ENCODE peak calls at places on chromosomes 16 and 17, in nine cellular contexts. U is AG10803, A is ascending aorta, Q is astrocyte of the spinal cord, Z is adrenal gland, C is foreskin fibroblast, B is right atrium auricular region, E is A549, K is sigmoid colon. X is an unnamed sample.

GRCh38 chr16:70162041-70162451 is 11.5 kb upstream of the CLEC18C start:
- DNase-seq in C (peak), Q (peak), A (no peak), K (no peak), E (peak), B (no peak), Z (peak), U (peak), X (no peak)

GRCh38 chr17:47649972-47650524 is 329 bp downstream of the KPNB1 start:
- DNase-seq in A (no peak), B (peak), E (peak), C (no peak), U (no peak), Q (peak), Z (no peak), K (no peak), X (no peak)

GRCh38 chr16:89653656-89654295 is 3.7 kb downstream of the CHMP1A start:
- DNase-seq in B (no peak), U (no peak), E (no peak), C (no peak), A (no peak), K (no peak), Q (no peak), Z (no peak), X (no peak)

GRCh38 chr16:47359478-47359877 is 101.4 kb downstream of the ITFG1 start:
- DNase-seq in Q (peak), C (no peak), U (no peak), Z (no peak), K (no peak), B (no peak), E (no peak), A (no peak), X (no peak)

GRCh38 chr17:49439673-49440571 is 25.2 kb upstream of the PHB1 start:
- DNase-seq in B (no peak), C (no peak), Q (peak), Z (no peak), K (no peak), A (no peak), E (no peak), U (peak), X (no peak)

GRCh38 chr16:47967374-47967773 is 188.4 kb downstream of the ABCC12 start:
- DNase-seq in C (no peak), Q (no peak), E (no peak), Z (no peak), K (no peak), B (no peak), A (no peak), U (no peak), X (no peak)

GRCh38 chr17:63275318-63275967 is 170.7 kb downstream of the CYB561 start:
- DNase-seq in K (no peak), Z (no peak), C (peak), E (peak), U (peak), B (no peak), Q (peak), A (no peak), X (peak)

GRCh38 chr16:81604960-81605383 is 160.4 kb downstream of the CMIP start:
- DNase-seq in U (peak), K (no peak), A (no peak), Z (no peak), B (no peak), Q (peak), E (no peak), C (peak), X (no peak)

DNA sequence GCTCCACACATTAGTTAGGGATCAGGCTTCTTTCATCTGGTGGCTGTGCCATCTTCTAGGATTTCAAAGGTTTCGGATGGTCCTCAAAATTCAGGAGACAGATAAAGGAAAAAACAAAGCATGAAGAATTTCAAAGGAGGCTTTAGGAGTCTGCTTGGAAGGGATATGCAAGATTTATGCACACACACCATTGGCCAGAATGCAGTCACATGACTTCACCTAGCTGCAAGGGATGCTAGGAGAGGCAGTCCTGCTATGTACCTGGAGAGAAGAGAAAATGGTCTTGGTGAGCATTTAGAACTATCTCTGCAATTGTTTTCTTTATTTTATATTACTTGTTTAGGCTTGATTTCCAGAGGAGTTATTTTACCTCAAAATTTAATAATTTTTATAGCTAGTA is 174.6 kb downstream of the PCTP start:
- DNase-seq in C (no peak), B (no peak), K (no peak), E (no peak), Z (no peak), U (no peak), A (no peak), Q (no peak), X (no peak)
- TF ChIP-seq CTCF in C (no peak), B (no peak), K (no peak), E (no peak), Z (no peak), U (no peak), A (no peak), Q (no peak), X (no peak)

GRCh38 chr17:57603978-57604377 is 141.1 kb downstream of the CCDC182 start:
- DNase-seq in U (no peak), Z (peak), A (no peak), B (no peak), Q (no peak), K (no peak), C (no peak), E (no peak), X (no peak)
- H3K4me3 ChIP-seq in U (no peak), Z (no peak), A (no peak), B (no peak), Q (no peak), K (no peak), C (no peak), E (no peak), X (no peak)

DNA sequence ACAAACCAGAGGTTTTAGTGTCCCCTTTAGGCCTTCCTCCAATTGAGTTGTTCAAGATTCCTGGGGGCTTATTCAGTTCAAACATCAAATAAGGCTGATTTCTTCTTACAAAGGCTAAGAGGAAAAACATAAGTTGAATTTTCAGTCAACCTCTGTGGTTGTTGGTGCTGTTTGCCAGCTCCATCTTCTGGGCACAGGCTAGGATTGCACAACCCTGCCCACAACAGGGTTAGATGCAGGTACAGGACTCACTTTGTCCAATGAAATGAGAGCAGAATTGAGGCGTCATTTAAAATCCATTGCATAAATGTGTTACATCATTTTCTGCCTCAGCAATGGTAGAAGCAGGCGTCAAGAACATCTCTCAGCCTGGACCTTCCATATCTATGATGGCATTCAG is 173.3 kb downstream of the PMP22 start:
- DNase-seq in K (no peak), Z (no peak), B (no peak), C (no peak), A (no peak), U (no peak), E (no peak), Q (no peak), X (no peak)
- TF ChIP-seq CTCF in K (no peak), Z (no peak), B (no peak), C (peak), A (no peak), U (no peak), E (peak), Q (peak), X (no peak)

DNA sequence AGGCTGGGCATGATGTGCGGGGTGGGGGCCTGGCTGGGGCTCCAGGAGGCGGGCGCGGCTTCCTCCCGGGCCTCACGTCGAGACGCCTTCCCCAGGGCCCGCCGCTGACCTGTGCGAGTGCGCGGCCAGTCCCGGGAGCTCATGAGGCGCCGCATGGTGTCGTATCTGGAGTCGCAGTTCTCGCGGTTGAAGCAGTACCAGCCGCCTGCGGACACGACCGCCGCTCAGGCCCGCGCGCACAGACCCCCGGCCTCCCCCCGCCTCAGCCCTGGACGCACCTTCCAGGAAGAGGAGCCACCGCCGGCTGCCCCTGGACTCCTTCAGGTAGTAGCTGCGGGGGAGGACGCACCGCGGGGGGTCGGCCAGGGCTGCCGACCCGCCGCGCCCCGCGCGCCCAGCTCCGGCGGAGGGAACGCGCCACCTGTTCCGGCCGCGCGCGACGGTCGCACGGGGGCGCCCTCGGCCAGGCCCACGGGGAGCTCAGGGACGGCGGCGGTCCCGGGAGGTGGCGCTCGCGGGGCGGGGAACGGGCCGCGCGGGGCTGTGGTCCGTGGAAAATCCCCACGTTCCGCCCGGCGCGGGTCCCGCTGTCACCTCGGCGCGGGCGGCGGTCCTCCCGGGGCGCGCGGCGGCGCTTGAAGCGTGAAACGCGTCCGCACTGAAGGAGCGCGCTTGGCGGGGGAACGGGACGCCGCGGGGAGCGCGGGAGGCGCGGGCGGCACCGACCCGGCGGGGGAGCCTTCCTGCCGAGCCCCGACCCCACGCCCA is 1.4 kb downstream of the NOTUM start:
- DNase-seq in Z (peak), B (no peak), K (peak), Q (no peak), U (peak), E (peak), A (peak), C (peak), X (no peak)
- H3K4me3 ChIP-seq in Z (peak), B (peak), K (peak), Q (no peak), U (no peak), E (peak), A (peak), C (no peak), X (peak)

DNA sequence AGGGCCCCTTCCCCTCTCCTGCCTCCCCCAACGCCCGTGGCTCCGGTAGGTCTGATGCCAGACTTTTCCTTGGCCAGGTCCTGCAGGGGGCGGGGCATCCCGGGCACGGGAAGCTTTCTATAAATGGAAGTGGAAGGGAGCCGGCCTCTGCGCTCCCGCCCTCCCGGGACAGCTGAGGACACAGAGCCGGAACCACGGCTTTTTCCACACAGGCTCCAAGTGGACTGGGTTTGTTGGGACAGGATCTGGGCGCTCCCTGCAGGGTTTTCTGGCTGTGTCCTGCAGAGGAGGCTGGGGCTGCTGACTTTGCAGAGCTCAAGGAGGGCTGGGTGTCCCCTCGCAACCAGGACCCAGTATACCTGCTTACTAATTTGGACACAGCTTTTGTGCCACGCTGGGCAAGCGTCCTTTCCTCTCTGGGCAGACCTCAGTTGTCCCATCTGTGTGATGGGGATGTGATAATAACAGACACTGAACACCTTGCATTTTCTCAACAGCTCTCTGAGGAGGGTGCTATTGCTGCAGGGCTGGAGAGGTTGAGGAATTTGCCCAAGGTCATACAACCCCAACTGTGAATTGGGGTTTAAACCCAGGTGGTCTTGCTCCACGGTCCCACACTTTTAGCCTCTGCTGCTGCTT is 1.8 kb downstream of the TNS4 start:
- DNase-seq in B (peak), A (peak), K (peak), Q (peak), U (peak), E (peak), Z (peak), C (peak), X (no peak)
- TF ChIP-seq CTCF in B (no peak), A (peak), K (peak), Q (no peak), U (no peak), E (no peak), Z (peak), C (no peak), X (no peak)